ENCODE peak calls at places on chromosomes 6 and 20, in ten cellular contexts. R, G, J, A, S, E, Y, K, X and I are unnamed samples.

GRCh38 chr6:79431469-79431868 is 105.8 kb downstream of the LCA5 start:
- DNase-seq in K (no peak), S (no peak), Y (peak; percentile 57), A (no peak), E (no peak), R (no peak), G (peak; percentile 62), X (peak; percentile 61), J (no peak), I (peak; percentile 35)

GRCh38 chr6:52724041-52724405 is 39.3 kb downstream of the GSTA2 start:
- DNase-seq in J (no peak), A (no peak), X (no peak), G (peak; percentile 75), Y (no peak), S (no peak), R (no peak), E (no peak), K (no peak), I (no peak)

GRCh38 chr6:82521369-82521768 is 157.8 kb downstream of the TPBG start:
- DNase-seq in J (no peak), R (no peak), E (no peak), G (peak; percentile 11), S (no peak), K (no peak), X (no peak), A (no peak), Y (no peak), I (no peak)

GRCh38 chr6:7050911-7051779 is 56.6 kb upstream of the RREB1 start:
- DNase-seq in X (peak; percentile 72), G (no peak), S (peak; percentile 91), E (peak; percentile 65), J (peak; percentile 21), R (no peak), Y (peak; percentile 71), K (peak; percentile 75), A (peak; percentile 38), I (peak; percentile 41)

GRCh38 chr6:141029908-141030307 is 1102.8 kb upstream of the GJE1 start:
- DNase-seq in G (no peak), J (no peak), E (no peak), R (no peak), S (no peak), A (no peak), Y (no peak), X (no peak), K (no peak), I (no peak)

GRCh38 chr20:43533060-43533459 is 25.6 kb downstream of the L3MBTL1 start:
- DNase-seq in S (no peak), Y (no peak), E (no peak), R (no peak), G (no peak), X (no peak), A (no peak), K (no peak), J (no peak), I (no peak)

GRCh38 chr6:151141685-151142084 is 98.1 kb upstream of the AKAP12 start:
- DNase-seq in G (peak; percentile 6), X (no peak), K (no peak), S (no peak), R (no peak), E (no peak), A (peak; percentile 50), J (no peak), Y (no peak), I (peak; percentile 71)

GRCh38 chr6:24430086-24430485 is 27.4 kb downstream of the MRS2 start:
- DNase-seq in K (no peak), X (no peak), J (no peak), R (no peak), Y (no peak), E (no peak), G (no peak), A (no peak), S (no peak), I (no peak)

GRCh38 chr6:35725721-35726438 is 11.0 kb upstream of the ARMC12 start:
- DNase-seq in A (peak; percentile 13), R (peak; percentile 96), K (peak; percentile 84), E (peak; percentile 10), J (peak; percentile 81), X (no peak), Y (no peak), S (peak; percentile 85), G (peak; percentile 75), I (no peak)

GRCh38 chr6:116446399-116446798 is 14.8 kb upstream of the CALHM6 start:
- DNase-seq in A (no peak), Y (no peak), J (no peak), R (no peak), K (no peak), G (peak; percentile 83), E (no peak), X (no peak), S (no peak), I (no peak)

GRCh38 chr6:134123666-134124208 is 71.3 kb upstream of the SLC2A12 start:
- DNase-seq in E (peak; percentile 28), G (peak; percentile 80), X (peak; percentile 71), A (no peak), Y (peak; percentile 72), J (no peak), S (no peak), R (no peak), K (no peak), I (peak; percentile 68)

GRCh38 chr6:125670586-125670985 is 78.8 kb upstream of the HEY2 start:
- DNase-seq in S (no peak), G (no peak), K (no peak), J (no peak), R (no peak), Y (peak; percentile 38), E (no peak), A (peak; percentile 49), X (no peak), I (no peak)

GRCh38 chr20:13442990-13443389 is 195.7 kb downstream of the TASP1 start:
- DNase-seq in G (no peak), X (no peak), S (no peak), J (no peak), E (no peak), A (no peak), R (no peak), K (no peak), Y (no peak), I (no peak)

GRCh38 chr20:32454164-32455145 is 96.3 kb downstream of the ASXL1 start:
- DNase-seq in X (no peak), Y (no peak), G (no peak), R (no peak), K (no peak), J (no peak), A (no peak), S (peak; percentile 69), E (no peak), I (no peak)

GRCh38 chr6:45375449-45375848 is 2.3 kb downstream of the SUPT3H start:
- DNase-seq in A (no peak), X (no peak), E (no peak), S (no peak), R (no peak), J (no peak), G (no peak), K (no peak), Y (no peak), I (no peak)

GRCh38 chr20:31861346-31862156 is 8.8 kb downstream of the DUSP15 start:
- DNase-seq in Y (peak; percentile 96), R (no peak), G (peak; percentile 32), J (peak; percentile 49), S (peak; percentile 91), E (peak; percentile 59), X (peak; percentile 91), K (peak; percentile 58), A (peak; percentile 57), I (peak; percentile 88)

DNA sequence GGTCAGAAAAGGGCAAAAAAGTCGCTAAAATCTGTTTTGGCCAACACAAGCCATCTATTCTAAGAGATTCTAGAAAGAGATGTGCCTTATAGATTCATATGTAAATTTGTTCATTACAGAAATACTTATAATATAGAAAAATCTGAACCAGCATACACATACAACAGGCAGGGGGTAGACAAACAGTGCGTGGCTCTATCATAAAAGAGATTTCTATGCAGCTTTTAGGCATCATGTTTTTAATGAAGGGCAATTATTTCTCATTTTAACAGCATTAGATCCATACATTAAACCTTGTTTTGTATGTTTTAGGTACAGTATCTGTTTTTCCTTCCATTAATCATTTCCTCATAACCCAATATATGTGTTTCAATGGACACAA is 664 bp downstream of the BTN3A3 start:
- DNase-seq in A (no peak), R (no peak), K (no peak), Y (no peak), X (no peak), G (no peak), S (no peak), E (no peak), J (no peak), I (no peak)
- H3K4me3 ChIP-seq in A (peak overlapping the region; percentile 46), R (peak overlapping the region; percentile 56), K (peak overlapping the region; percentile 51), Y (no peak overlapping the region), X (no peak overlapping the region), G (peak overlapping the region; percentile 86), S (peak overlapping the region; percentile 53), E (peak overlapping the region; percentile 92), J (peak overlapping the region; percentile 64), I (peak overlapping the region; percentile 24)

DNA sequence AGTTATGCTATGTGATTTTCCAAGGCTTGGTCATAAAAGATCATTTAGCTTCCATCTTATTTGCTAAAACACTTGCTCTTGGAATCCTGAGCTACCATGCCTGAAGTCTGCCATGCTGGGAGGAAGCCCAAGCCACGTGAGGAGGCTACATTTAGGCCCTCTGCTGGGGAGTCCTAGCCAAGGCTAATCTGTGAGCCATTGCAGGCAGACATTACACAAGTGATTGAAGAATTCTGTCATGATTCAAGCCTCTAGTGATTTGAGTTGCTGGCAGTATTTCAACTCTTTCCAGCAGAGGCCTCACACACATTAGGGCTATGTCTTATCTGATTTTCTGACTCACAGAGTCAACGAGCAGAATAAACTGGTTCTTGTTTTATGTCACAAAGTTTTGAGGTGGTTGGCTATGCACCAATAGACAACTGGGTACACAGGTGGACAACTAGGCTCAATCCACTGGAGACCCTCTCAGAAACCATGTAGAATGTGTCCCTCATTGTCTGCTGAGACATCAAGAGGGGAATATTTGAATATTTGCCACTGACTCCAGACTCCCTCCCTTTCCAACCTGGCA is 227.2 kb upstream of the SULF2 start:
- DNase-seq in K (no peak), Y (no peak), R (no peak), E (no peak), A (no peak), S (no peak), J (no peak), X (no peak), G (peak; percentile 89), I (no peak)
- H3K9me3 ChIP-seq in K (peaks cover 14% of the 10 kb centered on the region), Y (no peaks in the 10 kb centered on the region), R (peaks cover 7% of the 10 kb centered on the region), E (no peaks in the 10 kb centered on the region), A (peaks cover 28% of the 10 kb centered on the region), S (peaks cover 40% of the 10 kb centered on the region), J (peaks cover 7% of the 10 kb centered on the region), X (peaks cover 11% of the 10 kb centered on the region), G (peaks cover 7% of the 10 kb centered on the region), I (peaks cover 7% of the 10 kb centered on the region)

GRCh38 chr6:122628714-122629113 is 18.5 kb downstream of the PKIB start:
- DNase-seq in J (no peak), G (no peak), A (no peak), S (no peak), Y (no peak), R (no peak), X (no peak), E (no peak), K (no peak), I (no peak)
- H3K27me3 ChIP-seq in J (no peaks in the 10 kb centered on the region), G (no peaks in the 10 kb centered on the region), A (no peaks in the 10 kb centered on the region), S (no peaks in the 10 kb centered on the region), Y (no peaks in the 10 kb centered on the region), R (no peaks in the 10 kb centered on the region), X (no peaks in the 10 kb centered on the region), E (no peaks in the 10 kb centered on the region), K (no peaks in the 10 kb centered on the region), I (no peaks in the 10 kb centered on the region)

DNA sequence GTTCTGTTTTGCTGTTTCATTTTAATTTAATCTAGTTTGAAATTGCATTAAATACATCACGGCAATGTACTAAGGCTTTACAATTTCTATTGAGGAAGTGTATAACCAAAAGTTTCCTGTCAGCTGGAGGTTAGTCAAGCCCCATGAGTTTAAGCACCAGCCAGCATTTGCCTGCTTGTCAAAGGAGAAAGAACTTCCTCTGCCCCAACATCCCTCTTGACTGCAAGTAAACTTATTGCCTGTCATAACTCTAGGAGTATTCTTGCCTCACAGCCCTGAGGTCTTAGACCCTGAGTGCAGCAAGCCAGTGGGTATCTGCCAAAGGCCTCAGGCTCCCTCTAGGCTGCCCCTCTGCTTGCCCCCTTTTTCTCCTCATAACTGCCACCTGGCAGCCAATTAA is 106.7 kb upstream of the INSM1 start:
- DNase-seq in R (no peak), Y (no peak), E (no peak), K (no peak), S (no peak), G (no peak), A (no peak), X (no peak), J (no peak), I (no peak)
- H3K4me3 ChIP-seq in R (no peak overlapping the region), Y (no peak overlapping the region), E (no peak overlapping the region), K (no peak overlapping the region), S (no peak overlapping the region), G (no peak overlapping the region), A (no peak overlapping the region), X (no peak overlapping the region), J (no peak overlapping the region), I (no peak overlapping the region)